ENCODE peak calls at places on chromosomes 7 and 10, in nine cellular contexts. B, C, H, T, E, A, W, X and Z are unnamed samples.

GRCh38 chr10:132785433-132786278 is at the start of gene NKX6-2:
- DNase-seq in B (no peak), C (no peak), H (no peak), T (no peak), E (no peak), A (no peak), W (no peak), X (no peak), Z (no peak)

GRCh38 chr7:27031289-27032172 is 64.3 kb downstream of the HOXA1 start:
- DNase-seq in B (no peak), C (peak; percentile 1), H (no peak), T (no peak), E (no peak), A (no peak), W (no peak), X (no peak), Z (no peak)

GRCh38 chr10:104323721-104324686 is 14.3 kb downstream of the ITPRIP start:
- DNase-seq in B (no peak), C (no peak), H (no peak), T (no peak), E (no peak), A (peak; percentile 47), W (peak; percentile 78), X (peak; percentile 25), Z (peak; percentile 62)

GRCh38 chr10:31467791-31468535 is 148.9 kb downstream of the ZEB1 start:
- DNase-seq in B (no peak), C (no peak), H (peak; percentile 57), T (peak; percentile 12), E (no peak), A (no peak), W (no peak), X (no peak), Z (no peak)

GRCh38 chr7:92834661-92835139 is 1.7 kb downstream of the CDK6 start:
- DNase-seq in B (peak; percentile 16), C (no peak), H (no peak), T (peak; percentile 41), E (peak; percentile 37), A (peak; percentile 66), W (peak; percentile 70), X (peak; percentile 18), Z (peak; percentile 28)

GRCh38 chr10:81873231-81873931 is 1.6 kb upstream of the NRG3 start:
- DNase-seq in B (no peak), C (no peak), H (no peak), T (no peak), E (no peak), A (no peak), W (no peak), X (no peak), Z (no peak)

GRCh38 chr7:149670288-149670687 is 103.1 kb downstream of the ZNF467 start:
- DNase-seq in B (no peak), C (no peak), H (no peak), T (peak; percentile 39), E (peak; percentile 50), A (no peak), W (peak; percentile 87), X (peak; percentile 37), Z (peak; percentile 59)

GRCh38 chr10:22599636-22600228 is 114.6 kb downstream of the PIP4K2A start:
- DNase-seq in B (no peak), C (no peak), H (no peak), T (no peak), E (no peak), A (no peak), W (no peak), X (no peak), Z (no peak)

GRCh38 chr7:39293424-39293823 is 272.8 kb upstream of the YAE1 start:
- DNase-seq in B (no peak), C (no peak), H (no peak), T (no peak), E (no peak), A (no peak), W (no peak), X (no peak), Z (no peak)

GRCh38 chr10:50033481-50033880 is 34.3 kb upstream of the WASHC2A start:
- DNase-seq in B (no peak), C (no peak), H (no peak), T (no peak), E (no peak), A (no peak), W (no peak), X (no peak), Z (no peak)

GRCh38 chr10:12414278-12414988 is 65.1 kb downstream of the CAMK1D start:
- DNase-seq in B (no peak), C (no peak), H (no peak), T (no peak), E (no peak), A (no peak), W (no peak), X (no peak), Z (no peak)

GRCh38 chr7:148799893-148800545 is 84.1 kb downstream of the EZH2 start:
- DNase-seq in B (no peak), C (no peak), H (no peak), T (no peak), E (no peak), A (no peak), W (no peak), X (no peak), Z (no peak)

GRCh38 chr10:78044699-78045098 is 11.0 kb downstream of the RPS24 start:
- DNase-seq in B (no peak), C (no peak), H (no peak), T (no peak), E (no peak), A (no peak), W (no peak), X (no peak), Z (peak; percentile 22)

GRCh38 chr10:73906524-73907447 is 4.1 kb upstream of the PLAU start:
- DNase-seq in B (peak; percentile 89), C (no peak), H (peak; percentile 91), T (peak; percentile 32), E (no peak), A (peak; percentile 66), W (peak; percentile 91), X (peak; percentile 87), Z (peak; percentile 73)

GRCh38 chr10:113303747-113304146 is 249.1 kb upstream of the HABP2 start:
- DNase-seq in B (no peak), C (no peak), H (no peak), T (no peak), E (no peak), A (no peak), W (no peak), X (no peak), Z (no peak)

GRCh38 chr10:132754071-132754470 is 31.9 kb downstream of the NKX6-2 start:
- DNase-seq in B (no peak), C (no peak), H (no peak), T (no peak), E (no peak), A (no peak), W (no peak), X (no peak), Z (no peak)

GRCh38 chr7:138669364-138669763 is 31.8 kb downstream of the SVOPL start:
- DNase-seq in B (no peak), C (no peak), H (no peak), T (no peak), E (no peak), A (peak; percentile 55), W (no peak), X (no peak), Z (no peak)

GRCh38 chr7:137458399-137458798 is 114.9 kb upstream of the PTN start:
- DNase-seq in B (no peak), C (no peak), H (no peak), T (no peak), E (no peak), A (no peak), W (no peak), X (no peak), Z (no peak)

GRCh38 chr10:42960491-42961155 is 116.2 kb upstream of the RET start:
- DNase-seq in B (no peak), C (no peak), H (peak; percentile 40), T (peak; percentile 10), E (peak; percentile 9), A (peak; percentile 23), W (peak; percentile 57), X (no peak), Z (peak; percentile 41)

GRCh38 chr10:15236340-15236739 is 67.8 kb upstream of the NMT2 start:
- DNase-seq in B (no peak), C (no peak), H (no peak), T (no peak), E (no peak), A (no peak), W (no peak), X (no peak), Z (no peak)

GRCh38 chr10:122847782-122848604 is 2.3 kb upstream of the CUZD1 start:
- DNase-seq in B (no peak), C (no peak), H (no peak), T (peak; percentile 49), E (no peak), A (no peak), W (no peak), X (no peak), Z (peak; percentile 28)

GRCh38 chr7:147937428-147937827 is 653.1 kb upstream of the C7orf33 start:
- DNase-seq in B (no peak), C (no peak), H (no peak), T (no peak), E (no peak), A (no peak), W (no peak), X (no peak), Z (no peak)

DNA sequence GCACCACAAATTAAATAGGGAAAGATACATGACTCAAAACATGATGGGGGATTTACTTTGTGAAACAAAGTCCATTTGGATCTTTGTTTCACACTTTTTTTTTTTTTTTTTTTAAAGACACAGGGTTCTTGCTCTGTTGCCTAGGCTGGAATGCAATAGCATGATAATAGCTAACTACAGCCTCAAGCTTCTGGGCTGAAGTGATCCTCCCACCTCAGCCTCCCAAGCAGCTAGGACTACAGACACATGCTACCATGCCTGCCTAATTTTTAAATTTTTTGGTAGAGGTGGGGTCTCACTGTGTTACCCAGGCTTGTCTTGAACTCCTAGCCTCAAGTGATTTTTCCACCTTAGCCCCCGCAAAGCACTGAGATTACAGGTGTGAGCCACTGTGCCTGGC is 172.6 kb upstream of the KLF14 start:
- DNase-seq in B (no peak), C (no peak), H (no peak), T (no peak), E (no peak), A (no peak), W (no peak), X (no peak), Z (no peak)
- H3K4me3 ChIP-seq in B (no peak overlapping the region), C (no peak overlapping the region), H (no peak overlapping the region), T (no peak overlapping the region), E (no peak overlapping the region), A (no peak overlapping the region), W (no peak overlapping the region), X (no peak overlapping the region), Z (no peak overlapping the region)

GRCh38 chr10:95872158-95872711 is 35.5 kb upstream of the CC2D2B start:
- DNase-seq in B (no peak), C (no peak), H (no peak), T (no peak), E (no peak), A (no peak), W (no peak), X (no peak), Z (no peak)
- TF ChIP-seq POLR2A in B (no peak), C (no peak), H (no peak), T (no peak), E (no peak), A (no peak), W (no peak), X (no peak), Z (no peak)

GRCh38 chr10:128823201-128823600 is 643.8 kb upstream of the MGMT start:
- DNase-seq in B (no peak), C (no peak), H (no peak), T (no peak), E (no peak), A (no peak), W (no peak), X (no peak), Z (no peak)
- H3K36me3 ChIP-seq in B (no peaks in the 10 kb centered on the region), C (no peaks in the 10 kb centered on the region), H (no peaks in the 10 kb centered on the region), T (no peaks in the 10 kb centered on the region), E (no peaks in the 10 kb centered on the region), A (no peaks in the 10 kb centered on the region), W (no peaks in the 10 kb centered on the region), X (no peaks in the 10 kb centered on the region), Z (no peaks in the 10 kb centered on the region)

GRCh38 chr7:65268782-65269149 is 104.9 kb upstream of the ZNF92 start:
- DNase-seq in B (no peak), C (no peak), H (no peak), T (no peak), E (no peak), A (no peak), W (no peak), X (no peak), Z (no peak)
- H3K4me3 ChIP-seq in B (no peak overlapping the region), C (peak overlapping the region; percentile 8), H (peak overlapping the region; percentile 65), T (no peak overlapping the region), E (no peak overlapping the region), A (no peak overlapping the region), W (no peak overlapping the region), X (no peak overlapping the region), Z (no peak overlapping the region)